ENCODE peak calls at places on chromosomes 12 and 14, in eight cellular contexts. F is neural crest cell, S is GM04504, B is left ventricle myocardium superior, W is keratinocyte, V is HFF-Myc, P is NCI-H345, Q is fibroblast of the conjunctiva. H is an unnamed sample.

GRCh38 chr12:113889076-113889475 is 77.0 kb downstream of the RBM19 start:
- DNase-seq in F (no peak), S (peak; percentile 28), B (no peak), W (no peak), V (no peak), P (no peak), Q (no peak), H (no peak)

GRCh38 chr14:91100086-91100485 is 13.8 kb upstream of the DGLUCY start:
- DNase-seq in F (no peak), S (no peak), B (no peak), W (no peak), V (no peak), P (no peak), Q (no peak), H (no peak)

GRCh38 chr12:71014180-71014785 is 93.7 kb upstream of the PTPRR start:
- DNase-seq in F (no peak), S (no peak), B (no peak), W (no peak), V (no peak), P (peak; percentile 60), Q (peak; percentile 69), H (no peak)

GRCh38 chr12:1846421-1847405 is 26.3 kb downstream of the LRTM2 start:
- DNase-seq in F (no peak), S (no peak), B (no peak), W (no peak), V (no peak), P (no peak), Q (no peak), H (no peak)

GRCh38 chr12:121184984-121185894 is 24.7 kb upstream of the P2RX4 start:
- DNase-seq in F (no peak), S (no peak), B (no peak), W (no peak), V (no peak), P (no peak), Q (no peak), H (peak; percentile 16)

GRCh38 chr14:75191100-75191499 is 14.7 kb upstream of the TMED10 start:
- DNase-seq in F (no peak), S (no peak), B (peak; percentile 39), W (no peak), V (no peak), P (no peak), Q (no peak), H (no peak)

GRCh38 chr14:47526591-47527244 is 148.7 kb downstream of the MDGA2 start:
- DNase-seq in F (no peak), S (no peak), B (no peak), W (no peak), V (no peak), P (no peak), Q (no peak), H (no peak)

GRCh38 chr12:87323369-87323768 is 705.8 kb downstream of the C12orf50 start:
- DNase-seq in F (no peak), S (no peak), B (no peak), W (no peak), V (no peak), P (no peak), Q (peak; percentile 17), H (no peak)

GRCh38 chr14:104144911-104145825 is 6.8 kb downstream of the KIF26A start:
- DNase-seq in F (no peak), S (no peak), B (peak; percentile 33), W (no peak), V (no peak), P (no peak), Q (no peak), H (no peak)

GRCh38 chr12:56591961-56592360 is 38.2 kb downstream of the BAZ2A start:
- DNase-seq in F (no peak), S (no peak), B (no peak), W (no peak), V (no peak), P (no peak), Q (no peak), H (no peak)

GRCh38 chr12:87815738-87816137 is 213.5 kb downstream of the C12orf50 start:
- DNase-seq in F (no peak), S (no peak), B (no peak), W (no peak), V (no peak), P (no peak), Q (no peak), H (no peak)

GRCh38 chr14:53011053-53011462 is 60.2 kb upstream of the FERMT2 start:
- DNase-seq in F (no peak), S (peak; percentile 97), B (peak; percentile 80), W (peak; percentile 61), V (peak; percentile 95), P (no peak), Q (peak; percentile 97), H (no peak)

GRCh38 chr14:85934123-85934885 is 404.4 kb downstream of the FLRT2 start:
- DNase-seq in F (no peak), S (peak; percentile 4), B (no peak), W (no peak), V (no peak), P (peak; percentile 67), Q (no peak), H (peak; percentile 81)

GRCh38 chr12:84696281-84696680 is 216.3 kb downstream of the SLC6A15 start:
- DNase-seq in F (no peak), S (no peak), B (no peak), W (no peak), V (no peak), P (no peak), Q (no peak), H (no peak)

GRCh38 chr12:120761581-120761980 is 36.0 kb downstream of the ACADS start:
- DNase-seq in F (no peak), S (no peak), B (no peak), W (peak; percentile 59), V (no peak), P (peak; percentile 80), Q (peak; percentile 70), H (no peak)

GRCh38 chr12:2095878-2096277 is 43.1 kb downstream of the CACNA1C start:
- DNase-seq in F (no peak), S (no peak), B (no peak), W (no peak), V (no peak), P (peak; percentile 24), Q (no peak), H (no peak)

GRCh38 chr12:2354151-2354991 is 301.6 kb downstream of the CACNA1C start:
- DNase-seq in F (no peak), S (no peak), B (peak; percentile 46), W (no peak), V (no peak), P (peak; percentile 61), Q (no peak), H (peak; percentile 34)

GRCh38 chr14:93683241-93683640 is 105.0 kb downstream of the PRIMA1 start:
- DNase-seq in F (peak; percentile 14), S (no peak), B (no peak), W (no peak), V (peak; percentile 0), P (no peak), Q (no peak), H (peak; percentile 12)

GRCh38 chr12:49346659-49347306 is at the start of gene DNAJC22:
- DNase-seq in F (no peak), S (no peak), B (no peak), W (no peak), V (no peak), P (no peak), Q (no peak), H (peak; percentile 35)

H was measured in GM12865.